ENCODE peak calls at places on chromosome 9, in six cellular contexts. One of them, this sample, is unnamed.

GRCh38 chr9:15355669-15356068 is 48.7 kb upstream of the TTC39B start:
- DNase-seq in stimulated activated CD4-positive, alpha-beta T cell treated with anti-CD3 and anti-CD28 coated beads, Interleukin-15, amount 100 ng/mL, for 24 hours: no peak
- DNase-seq in ACHN: no peak
- DNase-seq in hippocampal formation: no peak
- DNase-seq in retinal pigment epithelial cell: no peak
- DNase-seq in T-helper 2 cell: no peak
- DNase-seq in this sample: no peak

GRCh38 chr9:132637351-132637750 is 32.4 kb downstream of the DDX31 start:
- DNase-seq in hippocampal formation: no peak
- DNase-seq in T-helper 2 cell: no peak
- DNase-seq in stimulated activated CD4-positive, alpha-beta T cell treated with anti-CD3 and anti-CD28 coated beads, Interleukin-15, amount 100 ng/mL, for 24 hours: no peak
- DNase-seq in retinal pigment epithelial cell: no peak
- DNase-seq in ACHN: no peak
- DNase-seq in this sample: no peak

GRCh38 chr9:109269839-109270238 is 51.0 kb downstream of the EPB41L4B start:
- DNase-seq in stimulated activated CD4-positive, alpha-beta T cell treated with anti-CD3 and anti-CD28 coated beads, Interleukin-15, amount 100 ng/mL, for 24 hours: no peak
- DNase-seq in hippocampal formation: no peak
- DNase-seq in ACHN: no peak
- DNase-seq in retinal pigment epithelial cell: no peak
- DNase-seq in T-helper 2 cell: no peak
- DNase-seq in this sample: no peak

GRCh38 chr9:85541876-85542275 is 199.9 kb downstream of the AGTPBP1 start:
- DNase-seq in ACHN: no peak
- DNase-seq in retinal pigment epithelial cell: no peak
- DNase-seq in stimulated activated CD4-positive, alpha-beta T cell treated with anti-CD3 and anti-CD28 coated beads, Interleukin-15, amount 100 ng/mL, for 24 hours: no peak
- DNase-seq in hippocampal formation: no peak
- DNase-seq in T-helper 2 cell: no peak
- DNase-seq in this sample: no peak

GRCh38 chr9:81724242-81724889 is 35.0 kb upstream of the TLE1 start:
- DNase-seq in retinal pigment epithelial cell: peak
- DNase-seq in ACHN: no peak
- DNase-seq in T-helper 2 cell: no peak
- DNase-seq in stimulated activated CD4-positive, alpha-beta T cell treated with anti-CD3 and anti-CD28 coated beads, Interleukin-15, amount 100 ng/mL, for 24 hours: no peak
- DNase-seq in hippocampal formation: no peak
- DNase-seq in this sample: no peak

GRCh38 chr9:109286981-109287380 is 33.9 kb downstream of the EPB41L4B start:
- DNase-seq in retinal pigment epithelial cell: no peak
- DNase-seq in hippocampal formation: no peak
- DNase-seq in T-helper 2 cell: no peak
- DNase-seq in ACHN: no peak
- DNase-seq in stimulated activated CD4-positive, alpha-beta T cell treated with anti-CD3 and anti-CD28 coated beads, Interleukin-15, amount 100 ng/mL, for 24 hours: no peak
- DNase-seq in this sample: no peak

GRCh38 chr9:91247278-91247677 is 114.4 kb downstream of the AUH start:
- DNase-seq in hippocampal formation: no peak
- DNase-seq in retinal pigment epithelial cell: no peak
- DNase-seq in ACHN: no peak
- DNase-seq in T-helper 2 cell: no peak
- DNase-seq in stimulated activated CD4-positive, alpha-beta T cell treated with anti-CD3 and anti-CD28 coated beads, Interleukin-15, amount 100 ng/mL, for 24 hours: no peak
- DNase-seq in this sample: no peak

GRCh38 chr9:124696101-124696500 is 75.0 kb downstream of the NR6A1 start:
- DNase-seq in ACHN: peak
- DNase-seq in retinal pigment epithelial cell: no peak
- DNase-seq in T-helper 2 cell: no peak
- DNase-seq in hippocampal formation: no peak
- DNase-seq in stimulated activated CD4-positive, alpha-beta T cell treated with anti-CD3 and anti-CD28 coated beads, Interleukin-15, amount 100 ng/mL, for 24 hours: no peak
- DNase-seq in this sample: no peak

GRCh38 chr9:137656416-137656815 is 37.6 kb downstream of the EHMT1 start:
- DNase-seq in T-helper 2 cell: no peak
- DNase-seq in retinal pigment epithelial cell: no peak
- DNase-seq in ACHN: no peak
- DNase-seq in stimulated activated CD4-positive, alpha-beta T cell treated with anti-CD3 and anti-CD28 coated beads, Interleukin-15, amount 100 ng/mL, for 24 hours: no peak
- DNase-seq in hippocampal formation: no peak
- DNase-seq in this sample: no peak

GRCh38 chr9:133767625-133768024 is 29.5 kb upstream of the SARDH start:
- DNase-seq in T-helper 2 cell: no peak
- DNase-seq in stimulated activated CD4-positive, alpha-beta T cell treated with anti-CD3 and anti-CD28 coated beads, Interleukin-15, amount 100 ng/mL, for 24 hours: no peak
- DNase-seq in hippocampal formation: no peak
- DNase-seq in retinal pigment epithelial cell: no peak
- DNase-seq in ACHN: no peak
- DNase-seq in this sample: no peak

GRCh38 chr9:127308559-127309429 is 44.2 kb downstream of the GARNL3 start:
- DNase-seq in stimulated activated CD4-positive, alpha-beta T cell treated with anti-CD3 and anti-CD28 coated beads, Interleukin-15, amount 100 ng/mL, for 24 hours: no peak
- DNase-seq in T-helper 2 cell: no peak
- DNase-seq in retinal pigment epithelial cell: no peak
- DNase-seq in ACHN: no peak
- DNase-seq in hippocampal formation: no peak
- DNase-seq in this sample: no peak

GRCh38 chr9:20356392-20357206 is 265.7 kb downstream of the MLLT3 start:
- DNase-seq in T-helper 2 cell: no peak
- DNase-seq in hippocampal formation: peak
- DNase-seq in retinal pigment epithelial cell: peak
- DNase-seq in stimulated activated CD4-positive, alpha-beta T cell treated with anti-CD3 and anti-CD28 coated beads, Interleukin-15, amount 100 ng/mL, for 24 hours: peak
- DNase-seq in ACHN: no peak
- DNase-seq in this sample: peak

GRCh38 chr9:126558051-126558665 is 55.6 kb upstream of the LMX1B start:
- DNase-seq in hippocampal formation: peak
- DNase-seq in T-helper 2 cell: peak
- DNase-seq in stimulated activated CD4-positive, alpha-beta T cell treated with anti-CD3 and anti-CD28 coated beads, Interleukin-15, amount 100 ng/mL, for 24 hours: peak
- DNase-seq in ACHN: peak
- DNase-seq in retinal pigment epithelial cell: no peak
- DNase-seq in this sample: peak

GRCh38 chr9:134361426-134361825 is 35.2 kb downstream of the RXRA start:
- DNase-seq in retinal pigment epithelial cell: no peak
- DNase-seq in ACHN: no peak
- DNase-seq in T-helper 2 cell: no peak
- DNase-seq in hippocampal formation: no peak
- DNase-seq in stimulated activated CD4-positive, alpha-beta T cell treated with anti-CD3 and anti-CD28 coated beads, Interleukin-15, amount 100 ng/mL, for 24 hours: no peak
- DNase-seq in this sample: no peak

GRCh38 chr9:81868145-81868544 is 60.1 kb upstream of the SPATA31D4 start:
- DNase-seq in hippocampal formation: no peak
- DNase-seq in retinal pigment epithelial cell: no peak
- DNase-seq in T-helper 2 cell: no peak
- DNase-seq in ACHN: no peak
- DNase-seq in stimulated activated CD4-positive, alpha-beta T cell treated with anti-CD3 and anti-CD28 coated beads, Interleukin-15, amount 100 ng/mL, for 24 hours: no peak
- DNase-seq in this sample: no peak

GRCh38 chr9:69325409-69326212 is 596 bp downstream of the ENTREP1 start:
- DNase-seq in hippocampal formation: no peak
- DNase-seq in retinal pigment epithelial cell: no peak
- DNase-seq in T-helper 2 cell: no peak
- DNase-seq in ACHN: no peak
- DNase-seq in stimulated activated CD4-positive, alpha-beta T cell treated with anti-CD3 and anti-CD28 coated beads, Interleukin-15, amount 100 ng/mL, for 24 hours: peak
- DNase-seq in this sample: no peak

GRCh38 chr9:88092699-88093359 is 45.4 kb downstream of the SPATA31C2 start:
- DNase-seq in T-helper 2 cell: no peak
- DNase-seq in retinal pigment epithelial cell: no peak
- DNase-seq in hippocampal formation: no peak
- DNase-seq in stimulated activated CD4-positive, alpha-beta T cell treated with anti-CD3 and anti-CD28 coated beads, Interleukin-15, amount 100 ng/mL, for 24 hours: no peak
- DNase-seq in ACHN: no peak
- DNase-seq in this sample: no peak

GRCh38 chr9:71128796-71129195 is 7.4 kb upstream of the TRPM3 start:
- DNase-seq in ACHN: no peak
- DNase-seq in T-helper 2 cell: no peak
- DNase-seq in stimulated activated CD4-positive, alpha-beta T cell treated with anti-CD3 and anti-CD28 coated beads, Interleukin-15, amount 100 ng/mL, for 24 hours: no peak
- DNase-seq in retinal pigment epithelial cell: no peak
- DNase-seq in hippocampal formation: no peak
- DNase-seq in this sample: no peak

GRCh38 chr9:124182741-124183140 is 75.0 kb upstream of the NEK6 start:
- DNase-seq in T-helper 2 cell: no peak
- DNase-seq in hippocampal formation: no peak
- DNase-seq in retinal pigment epithelial cell: no peak
- DNase-seq in ACHN: no peak
- DNase-seq in stimulated activated CD4-positive, alpha-beta T cell treated with anti-CD3 and anti-CD28 coated beads, Interleukin-15, amount 100 ng/mL, for 24 hours: no peak
- DNase-seq in this sample: no peak

GRCh38 chr9:22084336-22085035 is 75.4 kb upstream of the CDKN2B start:
- DNase-seq in T-helper 2 cell: no peak
- DNase-seq in ACHN: peak
- DNase-seq in stimulated activated CD4-positive, alpha-beta T cell treated with anti-CD3 and anti-CD28 coated beads, Interleukin-15, amount 100 ng/mL, for 24 hours: no peak
- DNase-seq in retinal pigment epithelial cell: peak
- DNase-seq in hippocampal formation: no peak
- DNase-seq in this sample: no peak

GRCh38 chr9:105132576-105132975 is 111.9 kb upstream of the SLC44A1 start:
- DNase-seq in stimulated activated CD4-positive, alpha-beta T cell treated with anti-CD3 and anti-CD28 coated beads, Interleukin-15, amount 100 ng/mL, for 24 hours: no peak
- DNase-seq in retinal pigment epithelial cell: peak
- DNase-seq in ACHN: peak
- DNase-seq in T-helper 2 cell: no peak
- DNase-seq in hippocampal formation: no peak
- DNase-seq in this sample: no peak

GRCh38 chr9:86021166-86021565 is 78.2 kb downstream of the GOLM1 start:
- DNase-seq in stimulated activated CD4-positive, alpha-beta T cell treated with anti-CD3 and anti-CD28 coated beads, Interleukin-15, amount 100 ng/mL, for 24 hours: no peak
- DNase-seq in ACHN: no peak
- DNase-seq in hippocampal formation: no peak
- DNase-seq in retinal pigment epithelial cell: no peak
- DNase-seq in T-helper 2 cell: no peak
- DNase-seq in this sample: no peak

GRCh38 chr9:85055506-85056202 is 386.1 kb downstream of the NTRK2 start:
- DNase-seq in hippocampal formation: no peak
- DNase-seq in retinal pigment epithelial cell: no peak
- DNase-seq in ACHN: no peak
- DNase-seq in T-helper 2 cell: no peak
- DNase-seq in stimulated activated CD4-positive, alpha-beta T cell treated with anti-CD3 and anti-CD28 coated beads, Interleukin-15, amount 100 ng/mL, for 24 hours: no peak
- DNase-seq in this sample: no peak

GRCh38 chr9:135376511-135377173 is 102.9 kb upstream of the PPP1R26 start:
- DNase-seq in ACHN: no peak
- DNase-seq in T-helper 2 cell: no peak
- DNase-seq in retinal pigment epithelial cell: no peak
- DNase-seq in hippocampal formation: no peak
- DNase-seq in stimulated activated CD4-positive, alpha-beta T cell treated with anti-CD3 and anti-CD28 coated beads, Interleukin-15, amount 100 ng/mL, for 24 hours: no peak
- DNase-seq in this sample: no peak

GRCh38 chr9:106648799-106649198 is 214.2 kb upstream of the ZNF462 start:
- DNase-seq in T-helper 2 cell: no peak
- DNase-seq in retinal pigment epithelial cell: peak
- DNase-seq in stimulated activated CD4-positive, alpha-beta T cell treated with anti-CD3 and anti-CD28 coated beads, Interleukin-15, amount 100 ng/mL, for 24 hours: no peak
- DNase-seq in hippocampal formation: no peak
- DNase-seq in ACHN: peak
- DNase-seq in this sample: no peak

GRCh38 chr9:94847486-94847885 is 121.0 kb downstream of the AOPEP start:
- DNase-seq in retinal pigment epithelial cell: peak
- DNase-seq in stimulated activated CD4-positive, alpha-beta T cell treated with anti-CD3 and anti-CD28 coated beads, Interleukin-15, amount 100 ng/mL, for 24 hours: no peak
- DNase-seq in hippocampal formation: no peak
- DNase-seq in ACHN: peak
- DNase-seq in T-helper 2 cell: no peak
- DNase-seq in this sample: no peak

GRCh38 chr9:103168254-103168653 is 173.1 kb downstream of the CYLC2 start:
- DNase-seq in retinal pigment epithelial cell: no peak
- DNase-seq in stimulated activated CD4-positive, alpha-beta T cell treated with anti-CD3 and anti-CD28 coated beads, Interleukin-15, amount 100 ng/mL, for 24 hours: no peak
- DNase-seq in hippocampal formation: no peak
- DNase-seq in T-helper 2 cell: no peak
- DNase-seq in ACHN: no peak
- DNase-seq in this sample: no peak

GRCh38 chr9:130824079-130824478 is 11.0 kb upstream of the ABL1 start:
- DNase-seq in stimulated activated CD4-positive, alpha-beta T cell treated with anti-CD3 and anti-CD28 coated beads, Interleukin-15, amount 100 ng/mL, for 24 hours: no peak
- DNase-seq in hippocampal formation: no peak
- DNase-seq in T-helper 2 cell: no peak
- DNase-seq in retinal pigment epithelial cell: no peak
- DNase-seq in ACHN: no peak
- DNase-seq in this sample: no peak

GRCh38 chr9:124645274-124645673 is 125.8 kb downstream of the NR6A1 start:
- DNase-seq in retinal pigment epithelial cell: no peak
- DNase-seq in ACHN: no peak
- DNase-seq in stimulated activated CD4-positive, alpha-beta T cell treated with anti-CD3 and anti-CD28 coated beads, Interleukin-15, amount 100 ng/mL, for 24 hours: no peak
- DNase-seq in hippocampal formation: no peak
- DNase-seq in T-helper 2 cell: no peak
- DNase-seq in this sample: no peak

GRCh38 chr9:127942152-127943010 is 4.7 kb upstream of the DPM2 start:
- DNase-seq in T-helper 2 cell: peak
- DNase-seq in stimulated activated CD4-positive, alpha-beta T cell treated with anti-CD3 and anti-CD28 coated beads, Interleukin-15, amount 100 ng/mL, for 24 hours: peak
- DNase-seq in ACHN: peak
- DNase-seq in hippocampal formation: peak
- DNase-seq in retinal pigment epithelial cell: no peak
- DNase-seq in this sample: peak

GRCh38 chr9:136133191-136133958 is 14.7 kb upstream of the TMEM250 start:
- DNase-seq in retinal pigment epithelial cell: no peak
- DNase-seq in hippocampal formation: no peak
- DNase-seq in stimulated activated CD4-positive, alpha-beta T cell treated with anti-CD3 and anti-CD28 coated beads, Interleukin-15, amount 100 ng/mL, for 24 hours: peak
- DNase-seq in ACHN: peak
- DNase-seq in T-helper 2 cell: no peak
- DNase-seq in this sample: peak

GRCh38 chr9:81664638-81665513 is 24.5 kb downstream of the TLE1 start:
- DNase-seq in stimulated activated CD4-positive, alpha-beta T cell treated with anti-CD3 and anti-CD28 coated beads, Interleukin-15, amount 100 ng/mL, for 24 hours: no peak
- DNase-seq in retinal pigment epithelial cell: no peak
- DNase-seq in T-helper 2 cell: no peak
- DNase-seq in ACHN: no peak
- DNase-seq in hippocampal formation: no peak
- DNase-seq in this sample: no peak

GRCh38 chr9:34185778-34186551 is 7.1 kb downstream of the UBAP1 start:
- DNase-seq in hippocampal formation: peak
- DNase-seq in retinal pigment epithelial cell: peak
- DNase-seq in ACHN: peak
- DNase-seq in stimulated activated CD4-positive, alpha-beta T cell treated with anti-CD3 and anti-CD28 coated beads, Interleukin-15, amount 100 ng/mL, for 24 hours: no peak
- DNase-seq in T-helper 2 cell: peak
- DNase-seq in this sample: no peak

GRCh38 chr9:4849364-4849763 is 56.6 kb downstream of the RCL1 start:
- DNase-seq in ACHN: no peak
- DNase-seq in stimulated activated CD4-positive, alpha-beta T cell treated with anti-CD3 and anti-CD28 coated beads, Interleukin-15, amount 100 ng/mL, for 24 hours: no peak
- DNase-seq in hippocampal formation: no peak
- DNase-seq in retinal pigment epithelial cell: no peak
- DNase-seq in T-helper 2 cell: no peak
- DNase-seq in this sample: no peak

GRCh38 chr9:116549061-116549664 is 137.9 kb upstream of the TRIM32 start:
- DNase-seq in hippocampal formation: no peak
- DNase-seq in T-helper 2 cell: no peak
- DNase-seq in stimulated activated CD4-positive, alpha-beta T cell treated with anti-CD3 and anti-CD28 coated beads, Interleukin-15, amount 100 ng/mL, for 24 hours: peak
- DNase-seq in ACHN: peak
- DNase-seq in retinal pigment epithelial cell: peak
- DNase-seq in this sample: no peak

GRCh38 chr9:134068742-134069535 is 1.1 kb upstream of the BRD3 start:
- DNase-seq in hippocampal formation: no peak
- DNase-seq in stimulated activated CD4-positive, alpha-beta T cell treated with anti-CD3 and anti-CD28 coated beads, Interleukin-15, amount 100 ng/mL, for 24 hours: peak
- DNase-seq in retinal pigment epithelial cell: no peak
- DNase-seq in ACHN: no peak
- DNase-seq in T-helper 2 cell: no peak
- DNase-seq in this sample: no peak

GRCh38 chr9:107707419-107707837 is 217.9 kb upstream of the KLF4 start:
- DNase-seq in T-helper 2 cell: no peak
- DNase-seq in ACHN: no peak
- DNase-seq in stimulated activated CD4-positive, alpha-beta T cell treated with anti-CD3 and anti-CD28 coated beads, Interleukin-15, amount 100 ng/mL, for 24 hours: no peak
- DNase-seq in hippocampal formation: no peak
- DNase-seq in retinal pigment epithelial cell: no peak
- DNase-seq in this sample: no peak

This sample was measured in neuronal stem cell.